ENCODE peak calls at places on chromosome 6, in nine cellular contexts. U, H, L, G, K, R, T, C and N are unnamed samples.

GRCh38 chr6:135451617-135452190 is 45.8 kb downstream of the AHI1 start:
- DNase-seq in U (no peak), H (no peak), L (peak), G (peak), K (peak), R (no peak), T (no peak), C (no peak), N (peak)

GRCh38 chr6:115551510-115551909 is 509.2 kb downstream of the FRK start:
- DNase-seq in U (no peak), H (no peak), L (no peak), G (peak), K (no peak), R (no peak), T (no peak), C (no peak), N (no peak)

GRCh38 chr6:40990301-40990700 is 48.7 kb downstream of the UNC5CL start:
- DNase-seq in U (no peak), H (no peak), L (no peak), G (no peak), K (no peak), R (no peak), T (no peak), C (no peak), N (no peak)

GRCh38 chr6:35500782-35501181 is 3.9 kb upstream of the TEAD3 start:
- DNase-seq in U (no peak), H (no peak), L (peak), G (no peak), K (peak), R (no peak), T (no peak), C (no peak), N (no peak)

GRCh38 chr6:32401564-32401963 is 5.4 kb downstream of the BTNL2 start:
- DNase-seq in U (no peak), H (no peak), L (no peak), G (no peak), K (no peak), R (no peak), T (no peak), C (no peak), N (no peak)

GRCh38 chr6:139801571-139802321 is 427.3 kb upstream of the CITED2 start:
- DNase-seq in U (no peak), H (no peak), L (peak), G (no peak), K (peak), R (no peak), T (no peak), C (no peak), N (peak)

GRCh38 chr6:166179704-166180103 is 12.1 kb upstream of the TBXT start:
- DNase-seq in U (no peak), H (no peak), L (no peak), G (no peak), K (no peak), R (no peak), T (no peak), C (peak), N (no peak)

GRCh38 chr6:56040875-56041274 is 165.5 kb upstream of the BMP5 start:
- DNase-seq in U (no peak), H (no peak), L (peak), G (no peak), K (peak), R (no peak), T (no peak), C (no peak), N (no peak)

GRCh38 chr6:1771324-1771723 is 161.6 kb downstream of the FOXC1 start:
- DNase-seq in U (no peak), H (peak), L (peak), G (peak), K (peak), R (no peak), T (no peak), C (no peak), N (no peak)

GRCh38 chr6:89563866-89564265 is 74.7 kb downstream of the LYRM2 start:
- DNase-seq in U (no peak), H (no peak), L (no peak), G (no peak), K (no peak), R (no peak), T (no peak), C (no peak), N (no peak)

GRCh38 chr6:137746264-137746663 is 120.8 kb upstream of the TNFAIP3 start:
- DNase-seq in U (no peak), H (no peak), L (no peak), G (no peak), K (no peak), R (no peak), T (no peak), C (no peak), N (no peak)

GRCh38 chr6:119158057-119158848 is 79.8 kb upstream of the FAM184A start:
- DNase-seq in U (no peak), H (no peak), L (peak), G (no peak), K (peak), R (no peak), T (peak), C (peak), N (no peak)

GRCh38 chr6:139547082-139547776 is 172.8 kb upstream of the CITED2 start:
- DNase-seq in U (no peak), H (no peak), L (peak), G (no peak), K (no peak), R (no peak), T (peak), C (no peak), N (no peak)

GRCh38 chr6:74979065-74979766 is 226.6 kb downstream of the COL12A1 start:
- DNase-seq in U (no peak), H (no peak), L (no peak), G (no peak), K (no peak), R (no peak), T (no peak), C (no peak), N (no peak)

GRCh38 chr6:43856005-43856765 is 86.2 kb downstream of the VEGFA start:
- DNase-seq in U (no peak), H (no peak), L (peak), G (no peak), K (no peak), R (no peak), T (no peak), C (no peak), N (no peak)

GRCh38 chr6:114030767-114031166 is 59.8 kb upstream of the HDAC2 start:
- DNase-seq in U (no peak), H (no peak), L (no peak), G (no peak), K (no peak), R (no peak), T (no peak), C (no peak), N (no peak)

GRCh38 chr6:19380287-19380686 is 456.9 kb upstream of the ID4 start:
- DNase-seq in U (no peak), H (no peak), L (peak), G (no peak), K (peak), R (no peak), T (no peak), C (no peak), N (no peak)

GRCh38 chr6:72554203-72554564 is 67.7 kb upstream of the KCNQ5 start:
- DNase-seq in U (no peak), H (no peak), L (peak), G (no peak), K (peak), R (no peak), T (no peak), C (no peak), N (no peak)

GRCh38 chr6:112033824-112034223 is 20.1 kb upstream of the CCN6 start:
- DNase-seq in U (no peak), H (no peak), L (no peak), G (no peak), K (no peak), R (no peak), T (no peak), C (no peak), N (no peak)

GRCh38 chr6:108675226-108676160 is 114.8 kb downstream of the FOXO3 start:
- DNase-seq in U (no peak), H (no peak), L (no peak), G (no peak), K (no peak), R (no peak), T (no peak), C (no peak), N (no peak)

GRCh38 chr6:30556006-30556713 is at the start of gene GNL1:
- DNase-seq in U (peak), H (peak), L (peak), G (peak), K (peak), R (peak), T (peak), C (peak), N (peak)

GRCh38 chr6:143744593-143745151 is 66.9 kb downstream of the PHACTR2 start:
- DNase-seq in U (no peak), H (no peak), L (no peak), G (no peak), K (peak), R (no peak), T (no peak), C (no peak), N (no peak)

GRCh38 chr6:116975600-116975999 is 98.6 kb downstream of the RFX6 start:
- DNase-seq in U (no peak), H (no peak), L (peak), G (no peak), K (no peak), R (no peak), T (no peak), C (no peak), N (peak)

GRCh38 chr6:26195924-26196845 is 109.0 kb downstream of the HFE start:
- DNase-seq in U (no peak), H (peak), L (peak), G (peak), K (no peak), R (no peak), T (no peak), C (no peak), N (peak)

GRCh38 chr6:142850653-142851434 is 94.1 kb downstream of the HIVEP2 start:
- DNase-seq in U (no peak), H (peak), L (peak), G (no peak), K (peak), R (no peak), T (no peak), C (no peak), N (no peak)

GRCh38 chr6:121800047-121800446 is 364.6 kb downstream of the GJA1 start:
- DNase-seq in U (no peak), H (no peak), L (peak), G (no peak), K (peak), R (no peak), T (no peak), C (no peak), N (no peak)

GRCh38 chr6:70343313-70343712 is 40.4 kb upstream of the COL9A1 start:
- DNase-seq in U (no peak), H (no peak), L (no peak), G (no peak), K (no peak), R (no peak), T (no peak), C (no peak), N (no peak)

GRCh38 chr6:11384531-11385309 is 152.3 kb upstream of the NEDD9 start:
- DNase-seq in U (no peak), H (no peak), L (peak), G (no peak), K (peak), R (no peak), T (no peak), C (no peak), N (no peak)

GRCh38 chr6:74369556-74369993 is 673.6 kb downstream of the CD109 start:
- DNase-seq in U (no peak), H (no peak), L (peak), G (no peak), K (peak), R (no peak), T (no peak), C (no peak), N (no peak)

GRCh38 chr6:167756594-167756993 is 70.1 kb upstream of the AFDN start:
- DNase-seq in U (no peak), H (no peak), L (no peak), G (no peak), K (no peak), R (no peak), T (no peak), C (no peak), N (no peak)

GRCh38 chr6:28747631-28748157 is 176.1 kb downstream of the TRIM27 start:
- DNase-seq in U (no peak), H (no peak), L (peak), G (peak), K (peak), R (no peak), T (no peak), C (no peak), N (no peak)

GRCh38 chr6:67265996-67266768 is 1368.9 kb upstream of the ADGRB3 start:
- DNase-seq in U (no peak), H (no peak), L (no peak), G (no peak), K (no peak), R (no peak), T (no peak), C (no peak), N (no peak)

GRCh38 chr6:7939186-7939863 is 28.7 kb upstream of the TXNDC5 start:
- DNase-seq in U (no peak), H (no peak), L (peak), G (peak), K (no peak), R (no peak), T (no peak), C (no peak), N (no peak)

GRCh38 chr6:144340541-144341371 is 55.6 kb downstream of the UTRN start:
- DNase-seq in U (no peak), H (no peak), L (peak), G (no peak), K (no peak), R (no peak), T (no peak), C (no peak), N (no peak)

GRCh38 chr6:131924881-131925474 is 26.2 kb downstream of the CCN2 start:
- DNase-seq in U (no peak), H (no peak), L (peak), G (peak), K (peak), R (peak), T (no peak), C (no peak), N (peak)

GRCh38 chr6:169695131-169695530 is 6.7 kb downstream of the WDR27 start:
- DNase-seq in U (no peak), H (no peak), L (no peak), G (no peak), K (no peak), R (no peak), T (no peak), C (no peak), N (no peak)